ENCODE peak calls at places on chromosomes 2 and 18, in ten cellular contexts. Q, F, P, M, V, T, D, R, U and N are unnamed samples.

GRCh38 chr18:40935423-40935822 is 1019.6 kb upstream of the PIK3C3 start:
- DNase-seq in Q (no peak), F (no peak), P (no peak), M (peak; percentile 20), V (no peak), T (peak; percentile 13), D (no peak), R (no peak), U (no peak), N (no peak)

GRCh38 chr2:58762176-58762781 is 521.2 kb upstream of the FANCL start:
- DNase-seq in Q (peak; percentile 15), F (no peak), P (peak; percentile 83), M (peak; percentile 68), V (no peak), T (peak; percentile 58), D (peak; percentile 25), R (no peak), U (no peak), N (no peak)

GRCh38 chr18:23902396-23902795 is 112.2 kb upstream of the TTC39C start:
- DNase-seq in Q (no peak), F (no peak), P (no peak), M (no peak), V (no peak), T (no peak), D (no peak), R (no peak), U (no peak), N (no peak)

GRCh38 chr18:7857562-7857961 is 290.4 kb downstream of the PTPRM start:
- DNase-seq in Q (no peak), F (no peak), P (no peak), M (no peak), V (no peak), T (no peak), D (no peak), R (no peak), U (no peak), N (no peak)

GRCh38 chr2:152037711-152038110 is 61.1 kb downstream of the CACNB4 start:
- DNase-seq in Q (no peak), F (no peak), P (no peak), M (no peak), V (peak; percentile 59), T (no peak), D (no peak), R (no peak), U (no peak), N (no peak)

GRCh38 chr2:215680605-215681598 is 245.0 kb upstream of the FN1 start:
- DNase-seq in Q (peak; percentile 84), F (peak; percentile 1), P (no peak), M (peak; percentile 93), V (no peak), T (peak; percentile 65), D (peak; percentile 37), R (no peak), U (no peak), N (no peak)

GRCh38 chr2:224158831-224159230 is 119.7 kb upstream of the SERPINE2 start:
- DNase-seq in Q (no peak), F (no peak), P (no peak), M (no peak), V (no peak), T (no peak), D (no peak), R (no peak), U (no peak), N (no peak)

GRCh38 chr2:168024459-168024858 is 222.9 kb downstream of the STK39 start:
- DNase-seq in Q (no peak), F (no peak), P (no peak), M (no peak), V (no peak), T (no peak), D (no peak), R (no peak), U (no peak), N (no peak)

GRCh38 chr18:11889284-11889683 is 18.8 kb downstream of the MPPE1 start:
- DNase-seq in Q (no peak), F (no peak), P (no peak), M (no peak), V (no peak), T (no peak), D (no peak), R (no peak), U (no peak), N (no peak)

GRCh38 chr2:33272001-33272400 is 204.4 kb upstream of the RASGRP3 start:
- DNase-seq in Q (no peak), F (no peak), P (no peak), M (peak; percentile 60), V (no peak), T (no peak), D (no peak), R (no peak), U (no peak), N (no peak)

GRCh38 chr18:58788971-58789797 is 75.5 kb upstream of the ZNF532 start:
- DNase-seq in Q (peak; percentile 28), F (no peak), P (peak; percentile 64), M (peak; percentile 43), V (no peak), T (peak; percentile 67), D (no peak), R (no peak), U (no peak), N (no peak)

GRCh38 chr2:36538345-36538744 is 59.6 kb downstream of the FEZ2 start:
- DNase-seq in Q (no peak), F (no peak), P (no peak), M (no peak), V (no peak), T (no peak), D (no peak), R (no peak), U (no peak), N (no peak)

GRCh38 chr18:58148954-58149471 is 105.0 kb downstream of the NEDD4L start:
- DNase-seq in Q (no peak), F (no peak), P (no peak), M (no peak), V (no peak), T (no peak), D (no peak), R (no peak), U (no peak), N (no peak)

GRCh38 chr2:195407782-195408181 is 249.2 kb upstream of the SLC39A10 start:
- DNase-seq in Q (peak; percentile 11), F (no peak), P (no peak), M (peak; percentile 13), V (no peak), T (peak; percentile 17), D (no peak), R (no peak), U (no peak), N (no peak)

DNA sequence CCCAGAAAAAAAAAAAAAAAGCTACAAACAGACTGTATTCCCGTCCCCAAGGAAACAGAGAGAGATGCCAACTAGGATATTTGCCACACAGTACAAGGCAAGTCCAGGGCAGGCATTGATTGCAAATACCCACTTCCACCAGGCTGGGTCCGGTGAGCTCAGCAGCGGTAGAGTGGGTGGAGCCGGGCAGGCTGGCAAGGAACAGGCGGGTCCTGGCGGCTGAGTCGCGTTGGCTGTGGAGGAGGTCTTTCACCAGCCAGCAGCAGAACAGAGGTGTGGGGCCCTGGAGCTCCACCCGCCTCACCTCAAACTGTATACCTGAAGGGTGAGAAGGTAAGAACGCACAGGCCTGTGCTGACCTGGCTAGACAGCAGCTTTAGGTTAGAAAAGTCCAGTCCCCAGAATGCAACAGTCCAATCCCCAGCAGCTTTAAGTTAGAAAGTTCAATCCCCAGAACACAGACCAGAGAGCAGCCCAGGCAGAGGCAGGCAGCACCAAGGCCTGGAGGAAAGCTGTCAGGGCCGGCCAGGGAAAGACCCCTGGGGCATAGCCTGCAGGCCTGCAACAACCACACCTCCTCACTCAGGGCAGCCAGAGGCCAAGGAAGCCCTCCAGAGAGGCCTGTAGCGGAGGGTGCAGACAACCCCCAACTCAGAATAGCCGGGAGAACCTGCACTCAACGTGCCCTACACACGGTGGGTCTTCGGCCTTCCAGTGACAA is 21.9 kb upstream of the MTERF4 start:
- DNase-seq in Q (no peak), F (peak; percentile 44), P (no peak), M (no peak), V (peak; percentile 73), T (no peak), D (no peak), R (no peak), U (peak; percentile 60), N (no peak)
- TF ChIP-seq CTCF in Q (no peak), F (no peak), P (no peak), M (no peak), V (no peak), T (no peak), D (no peak), R (no peak), U (no peak), N (no peak)

DNA sequence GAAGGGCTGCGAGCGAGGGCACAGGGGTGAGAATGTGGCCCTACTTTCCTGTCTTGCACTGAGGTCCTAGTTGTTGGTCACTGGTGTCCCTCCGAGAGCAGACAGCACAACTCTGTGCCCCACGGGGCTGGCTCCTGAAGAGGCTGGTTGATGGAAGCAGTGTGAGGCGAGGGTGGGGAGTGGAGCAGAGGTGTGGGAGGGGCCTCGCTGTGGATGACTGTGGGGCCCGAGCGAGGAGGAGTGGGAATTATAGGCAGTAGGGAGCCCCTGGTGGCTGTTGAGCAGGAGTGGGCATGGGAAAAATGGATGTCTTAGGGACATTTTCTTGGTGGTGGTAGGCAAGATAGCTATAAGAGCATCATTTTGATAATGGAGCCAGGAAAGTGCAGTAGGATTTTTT is 660.5 kb upstream of the HS6ST1 start:
- DNase-seq in Q (no peak), F (no peak), P (no peak), M (no peak), V (no peak), T (no peak), D (no peak), R (no peak), U (no peak), N (no peak)
- TF ChIP-seq CTCF in Q (no peak), F (no peak), P (peak; percentile 25), M (no peak), V (no peak), T (no peak), D (no peak), R (no peak), U (no peak), N (no peak)

DNA sequence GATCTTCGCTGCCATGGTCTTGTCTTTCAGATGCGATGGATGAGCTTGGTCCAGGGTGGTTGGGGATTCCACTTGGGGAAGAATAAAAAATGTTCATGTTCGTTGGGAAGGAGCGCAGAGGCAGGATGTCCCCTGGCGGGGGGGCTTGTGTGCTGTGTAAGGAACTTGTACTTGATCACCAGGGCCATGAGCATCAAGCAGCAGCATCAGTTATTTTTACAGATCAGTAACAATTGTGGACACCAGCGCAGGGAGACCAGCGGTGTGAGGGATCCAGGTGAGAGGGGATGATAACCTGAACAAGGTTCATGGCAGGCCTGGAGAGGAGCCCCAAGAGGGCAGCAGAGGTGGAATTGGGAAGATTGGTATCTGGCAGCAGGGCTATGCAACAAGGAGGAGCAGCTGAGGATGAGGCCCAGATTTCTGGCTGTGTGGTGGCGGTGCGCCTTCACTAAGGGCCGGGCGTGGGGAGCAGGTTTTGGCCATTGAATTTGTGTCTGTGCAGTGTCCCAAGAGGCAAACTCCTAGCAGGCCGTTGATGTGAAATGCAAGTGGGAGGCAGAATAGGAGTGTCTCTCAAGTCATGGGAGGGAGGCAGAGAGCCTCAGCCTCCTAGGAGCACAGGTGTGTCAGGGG is 3.9 kb downstream of the CNNM3 start:
- DNase-seq in Q (no peak), F (no peak), P (no peak), M (no peak), V (peak; percentile 7), T (no peak), D (no peak), R (no peak), U (no peak), N (no peak)
- TF ChIP-seq CTCF in Q (no peak), F (no peak), P (peak; percentile 33), M (no peak), V (no peak), T (no peak), D (no peak), R (no peak), U (no peak), N (no peak)

GRCh38 chr2:27024188-27024587 is 8.6 kb upstream of the TMEM214 start:
- DNase-seq in Q (no peak), F (no peak), P (peak; percentile 84), M (no peak), V (no peak), T (no peak), D (no peak), R (no peak), U (no peak), N (no peak)
- TF ChIP-seq CTCF in Q (no peak), F (no peak), P (peak; percentile 75), M (peak; percentile 9), V (no peak), T (peak; percentile 33), D (peak; percentile 4), R (no peak), U (no peak), N (no peak)